ENCODE peak calls at places on chromosomes 11 and 22, in ten cellular contexts. P, E, W, L, K, J, Y, B, C and I are unnamed samples.

GRCh38 chr11:68543594-68543993 is 83.0 kb downstream of the PPP6R3 start:
- DNase-seq in P (no peak), E (no peak), K (no peak), L (no peak), C (no peak), W (no peak), Y (no peak), J (no peak), B (no peak), I (no peak)

GRCh38 chr11:128956401-128957203 is 13.9 kb upstream of the TP53AIP1 start:
- DNase-seq in P (peak), E (peak), Y (peak), B (peak), L (peak), W (no peak), C (peak), J (peak), K (peak), I (peak)

GRCh38 chr11:100863080-100863581 is 176.0 kb downstream of the ARHGAP42 start:
- DNase-seq in E (peak), K (peak), J (peak), Y (peak), P (peak), L (no peak), C (no peak), W (no peak), B (peak), I (peak)

GRCh38 chr11:126748097-126748756 is 252.3 kb downstream of the KIRREL3 start:
- DNase-seq in E (no peak), C (no peak), Y (no peak), P (no peak), K (no peak), J (no peak), L (no peak), B (no peak), W (no peak), I (no peak)

GRCh38 chr11:12157241-12157661 is 46.9 kb downstream of the MICAL2 start:
- DNase-seq in E (no peak), Y (peak), P (peak), L (no peak), J (no peak), W (no peak), K (no peak), B (peak), C (no peak), I (no peak)

GRCh38 chr11:131095501-131096185 is 179.4 kb upstream of the SNX19 start:
- DNase-seq in B (no peak), P (no peak), W (no peak), Y (no peak), J (no peak), K (no peak), C (no peak), E (no peak), L (no peak), I (no peak)

GRCh38 chr11:73716153-73717056 is 44.5 kb downstream of the RAB6A start:
- DNase-seq in L (no peak), P (peak), C (no peak), Y (no peak), K (no peak), B (no peak), E (peak), W (no peak), J (no peak), I (no peak)

GRCh38 chr11:115535781-115536180 is 31.6 kb upstream of the CADM1 start:
- DNase-seq in Y (no peak), P (no peak), C (no peak), W (no peak), B (no peak), E (no peak), K (no peak), J (no peak), L (no peak), I (no peak)

GRCh38 chr22:28942801-28943500 is 59.6 kb downstream of the ZNRF3 start:
- DNase-seq in Y (no peak), L (no peak), E (no peak), J (no peak), C (no peak), K (no peak), P (no peak), W (no peak), B (no peak), I (no peak)

GRCh38 chr22:31618057-31618456 is 44.0 kb downstream of the PISD start:
- DNase-seq in W (no peak), E (no peak), J (no peak), K (no peak), L (no peak), P (no peak), Y (no peak), B (no peak), C (no peak), I (no peak)

GRCh38 chr11:5380740-5381342 is 2.8 kb upstream of the OR51M1 start:
- DNase-seq in W (peak), K (peak), J (peak), E (peak), C (peak), Y (peak), L (peak), P (peak), B (peak), I (peak)

GRCh38 chr22:22199634-22200033 is 45.0 kb upstream of the VPREB1 start:
- DNase-seq in B (no peak), L (no peak), E (no peak), K (no peak), Y (no peak), C (no peak), P (no peak), W (no peak), J (no peak), I (no peak)

GRCh38 chr22:22200569-22201184 is 43.9 kb upstream of the VPREB1 start:
- DNase-seq in E (no peak), P (no peak), W (no peak), L (no peak), J (no peak), C (no peak), Y (no peak), K (no peak), B (no peak), I (no peak)

GRCh38 chr22:22201925-22202343 is 42.7 kb upstream of the VPREB1 start:
- DNase-seq in B (no peak), C (no peak), W (no peak), K (no peak), E (no peak), L (no peak), Y (no peak), P (no peak), J (no peak), I (no peak)

GRCh38 chr22:22203048-22203971 is 41.3 kb upstream of the VPREB1 start:
- DNase-seq in P (no peak), J (no peak), C (no peak), E (no peak), W (no peak), L (no peak), K (no peak), Y (no peak), B (no peak), I (no peak)

GRCh38 chr22:22201185-22201924 is 43.2 kb upstream of the VPREB1 start:
- DNase-seq in W (peak), K (no peak), B (peak), Y (peak), L (no peak), J (peak), C (peak), E (peak), P (no peak), I (peak)
- TF ChIP-seq CTCF in W (peak), K (peak), B (peak), Y (peak), L (peak), J (peak), C (peak), E (peak), P (peak), I (peak)

GRCh38 chr11:46236918-46237247 is 40.6 kb upstream of the CREB3L1 start:
- DNase-seq in P (no peak), W (no peak), C (no peak), B (no peak), E (no peak), Y (no peak), J (no peak), L (no peak), K (no peak), I (no peak)

GRCh38 chr11:46237248-46238077 is 40.0 kb upstream of the CREB3L1 start:
- DNase-seq in L (peak), Y (peak), K (peak), B (peak), E (peak), P (peak), W (peak), J (peak), C (peak), I (peak)

GRCh38 chr11:46238967-46239800 is 38.3 kb upstream of the CREB3L1 start:
- DNase-seq in B (peak), J (peak), K (peak), C (peak), W (peak), Y (peak), P (peak), E (peak), L (peak), I (peak)

GRCh38 chr11:46239801-46240061 is 37.7 kb upstream of the CREB3L1 start:
- DNase-seq in W (no peak), B (peak), Y (no peak), L (no peak), J (no peak), E (no peak), K (no peak), P (peak), C (no peak), I (peak)

GRCh38 chr11:46238078-46238966 is 39.1 kb upstream of the CREB3L1 start:
- DNase-seq in W (peak), B (peak), K (peak), J (no peak), C (peak), E (peak), L (peak), Y (peak), P (peak), I (peak)
- TF ChIP-seq CTCF in W (no peak), B (no peak), K (no peak), J (no peak), C (no peak), E (no peak), L (no peak), Y (no peak), P (no peak), I (no peak)

DNA sequence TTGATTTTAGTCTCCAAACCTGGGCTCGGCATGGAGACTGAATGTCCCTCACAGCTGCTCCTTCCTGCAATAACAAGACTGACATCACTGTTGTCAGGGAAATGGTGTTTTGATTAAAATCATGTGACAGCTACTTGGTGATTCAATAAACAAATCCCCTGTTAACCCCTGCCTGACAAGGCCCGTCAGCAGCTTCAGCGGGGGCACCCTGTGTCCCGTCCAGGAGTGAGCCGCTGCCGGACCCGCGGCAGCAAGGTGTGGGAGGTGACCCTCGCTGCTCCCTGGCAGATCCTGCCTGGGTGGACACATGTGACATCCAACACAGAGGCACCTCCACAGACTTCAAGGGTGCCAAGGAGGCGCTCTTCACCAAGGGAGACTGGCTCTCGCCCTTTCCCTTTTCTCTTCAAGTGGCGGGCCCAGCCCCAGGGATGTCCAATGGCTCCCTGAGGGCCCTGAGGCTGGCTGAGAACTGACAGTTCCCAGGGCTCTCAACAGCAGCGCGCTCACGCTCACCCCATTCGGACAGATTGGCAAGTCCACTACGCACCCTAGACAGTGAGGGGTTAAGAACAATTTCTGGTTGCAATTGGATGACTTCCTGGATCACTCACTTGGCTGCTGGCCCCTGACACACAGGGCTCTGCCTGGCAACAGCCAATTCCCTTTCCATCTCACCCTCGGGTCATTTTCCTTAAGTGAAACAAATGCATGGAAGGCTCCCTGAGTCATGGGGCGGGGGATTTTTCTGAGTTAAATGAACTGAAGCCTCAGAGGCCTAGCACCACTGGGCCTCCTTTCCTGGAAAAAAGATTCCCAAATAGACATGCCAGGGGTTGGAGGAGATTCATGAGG is 30.7 kb downstream of the PPP2R1B start:
- DNase-seq in W (no peak), C (peak), L (no peak), B (peak), K (peak), P (peak), E (peak), Y (peak), J (peak), I (peak)
- TF ChIP-seq CTCF in W (no peak), C (no peak), L (no peak), B (no peak), K (no peak), P (peak), E (no peak), Y (no peak), J (no peak), I (no peak)

DNA sequence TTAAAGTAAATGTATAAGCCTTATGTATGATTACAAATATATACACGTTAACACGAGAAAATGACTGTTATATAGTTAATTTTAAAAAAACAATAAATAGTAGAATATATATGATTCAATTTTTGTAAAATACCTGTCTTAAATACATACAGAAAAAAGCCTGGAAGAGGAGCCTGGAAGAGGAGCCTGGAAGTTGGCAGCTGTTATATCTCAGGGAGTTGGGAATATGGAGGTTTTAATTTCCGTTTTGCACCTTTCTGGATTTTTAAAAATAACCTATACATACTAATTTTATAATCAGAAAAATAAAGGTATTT is 111.6 kb downstream of the WT1 start:
- DNase-seq in P (no peak), C (no peak), K (no peak), L (no peak), Y (no peak), J (no peak), W (no peak), B (no peak), E (no peak), I (no peak)
- TF ChIP-seq CTCF in P (no peak), C (peak), K (no peak), L (no peak), Y (no peak), J (no peak), W (no peak), B (no peak), E (no peak), I (no peak)

DNA sequence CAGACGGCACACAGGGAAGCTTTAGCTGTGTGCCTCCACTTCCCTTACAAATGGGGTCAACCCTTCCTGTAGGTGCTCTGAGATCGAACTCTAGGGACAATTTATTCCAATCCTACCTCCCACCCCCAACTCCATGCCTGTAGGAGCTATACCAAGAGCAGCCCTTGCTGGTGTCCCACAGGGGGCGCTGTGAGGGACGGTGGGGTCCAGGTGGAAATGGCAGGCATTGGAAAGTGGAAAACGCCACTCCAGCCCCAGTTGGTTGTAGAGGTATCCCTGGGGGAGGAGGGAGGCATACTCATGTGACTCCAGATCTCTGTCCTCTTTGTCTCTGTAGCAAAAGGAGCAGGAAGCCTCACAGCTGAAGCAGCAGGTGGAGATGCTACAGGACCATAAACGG is 161.3 kb downstream of the MYO18B start:
- DNase-seq in E (peak), Y (no peak), P (no peak), C (no peak), B (no peak), K (no peak), L (no peak), J (no peak), W (peak), I (no peak)
- TF ChIP-seq CTCF in E (no peak), Y (no peak), P (no peak), C (no peak), B (no peak), K (no peak), L (no peak), J (no peak), W (peak), I (no peak)

DNA sequence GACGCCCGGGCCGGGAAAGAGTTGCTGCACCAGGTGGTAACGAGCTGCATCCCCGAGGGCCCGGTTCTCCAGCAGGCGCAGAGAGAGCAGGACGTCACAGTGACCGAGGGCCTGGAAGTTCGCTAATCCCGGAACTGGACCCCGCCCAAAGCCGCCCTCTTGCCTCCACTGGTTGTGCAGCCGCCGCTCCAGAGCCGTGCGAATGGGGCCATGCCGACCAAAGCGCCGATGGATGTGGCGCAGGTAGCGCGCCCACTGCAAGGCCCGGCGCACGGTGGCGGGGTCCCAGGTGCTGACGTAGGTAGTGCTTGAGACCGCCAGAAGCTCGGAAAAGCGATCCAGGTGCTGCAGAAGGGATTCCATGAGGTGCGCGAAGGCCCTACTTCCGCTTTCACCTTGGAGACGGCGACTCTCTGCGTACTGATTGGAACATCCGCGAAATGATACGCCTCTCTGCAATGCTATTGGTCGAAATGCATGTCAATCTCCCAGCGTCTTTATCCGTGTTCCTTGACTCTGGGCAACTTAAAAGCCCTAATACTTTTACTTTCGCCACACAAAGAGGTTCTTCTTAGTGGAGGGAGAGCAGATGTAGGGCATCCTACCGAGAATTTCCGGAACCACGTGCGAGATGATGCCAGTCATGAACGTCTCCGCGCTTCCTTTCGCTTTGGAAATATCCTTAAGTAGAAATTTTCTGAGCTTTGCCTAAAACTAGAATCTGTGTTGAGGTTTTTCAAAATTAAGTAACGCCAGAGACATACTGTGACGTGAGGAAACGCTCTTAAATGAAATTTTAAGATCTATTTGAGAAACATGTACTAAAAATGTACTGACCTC is at the start of gene FANCF:
- DNase-seq in C (peak), Y (peak), B (peak), E (peak), J (peak), W (peak), P (peak), K (peak), L (peak), I (peak)
- TF ChIP-seq CTCF in C (no peak), Y (no peak), B (no peak), E (no peak), J (no peak), W (no peak), P (no peak), K (no peak), L (no peak), I (no peak)

GRCh38 chr11:1532606-1533341 is 39.3 kb downstream of the DUSP8 start:
- DNase-seq in W (no peak), P (no peak), K (peak), Y (no peak), J (no peak), C (peak), E (no peak), L (no peak), B (no peak), I (peak)
- TF ChIP-seq CTCF in W (no peak), P (no peak), K (no peak), Y (no peak), J (no peak), C (no peak), E (no peak), L (no peak), B (no peak), I (no peak)